ENCODE peak calls at places on chromosomes 11 and 22, in seven cellular contexts. One of them, this sample, is unnamed.

GRCh38 chr11:21564813-21565212 is 628.1 kb upstream of the ANO5 start:
- DNase-seq in A549: no peak
- DNase-seq in left lung: no peak
- DNase-seq in psoas muscle: no peak
- DNase-seq in fibroblast of pulmonary artery: no peak
- DNase-seq in HFFc6: no peak
- DNase-seq in pancreas: no peak
- DNase-seq in this sample: no peak

GRCh38 chr22:45211848-45212247 is 28.8 kb downstream of the KIAA0930 start:
- DNase-seq in A549: peak; percentile 25
- DNase-seq in left lung: no peak
- DNase-seq in psoas muscle: no peak
- DNase-seq in fibroblast of pulmonary artery: peak; percentile 25
- DNase-seq in HFFc6: no peak
- DNase-seq in pancreas: no peak
- DNase-seq in this sample: no peak

GRCh38 chr11:90805172-90805571 is 582.3 kb upstream of the CHORDC1 start:
- DNase-seq in A549: no peak
- DNase-seq in left lung: no peak
- DNase-seq in psoas muscle: no peak
- DNase-seq in fibroblast of pulmonary artery: no peak
- DNase-seq in HFFc6: no peak
- DNase-seq in pancreas: no peak
- DNase-seq in this sample: no peak

GRCh38 chr11:15843309-15843857 is 513.0 kb downstream of the SOX6 start:
- DNase-seq in A549: no peak
- DNase-seq in left lung: no peak
- DNase-seq in psoas muscle: no peak
- DNase-seq in fibroblast of pulmonary artery: peak; percentile 28
- DNase-seq in HFFc6: no peak
- DNase-seq in pancreas: peak; percentile 15
- DNase-seq in this sample: no peak

GRCh38 chr11:107619926-107620325 is 29.0 kb downstream of the ELMOD1 start:
- DNase-seq in A549: no peak
- DNase-seq in left lung: no peak
- DNase-seq in psoas muscle: no peak
- DNase-seq in fibroblast of pulmonary artery: peak; percentile 13
- DNase-seq in HFFc6: no peak
- DNase-seq in pancreas: no peak
- DNase-seq in this sample: no peak

GRCh38 chr11:131217313-131218297 is 152.8 kb upstream of the NTM start:
- DNase-seq in A549: no peak
- DNase-seq in left lung: no peak
- DNase-seq in psoas muscle: no peak
- DNase-seq in fibroblast of pulmonary artery: no peak
- DNase-seq in HFFc6: peak; percentile 41
- DNase-seq in pancreas: no peak
- DNase-seq in this sample: no peak

GRCh38 chr11:61384271-61385242 is 7.8 kb upstream of the TMEM216 start:
- DNase-seq in A549: no peak
- DNase-seq in left lung: no peak
- DNase-seq in psoas muscle: no peak
- DNase-seq in fibroblast of pulmonary artery: peak; percentile 42
- DNase-seq in HFFc6: no peak
- DNase-seq in pancreas: no peak
- DNase-seq in this sample: no peak

GRCh38 chr11:64856382-64857227 is 12.2 kb upstream of the CDC42BPG start:
- DNase-seq in A549: peak; percentile 81
- DNase-seq in left lung: peak; percentile 85
- DNase-seq in psoas muscle: peak; percentile 92
- DNase-seq in fibroblast of pulmonary artery: peak; percentile 75
- DNase-seq in HFFc6: peak; percentile 84
- DNase-seq in pancreas: no peak
- DNase-seq in this sample: peak; percentile 82

GRCh38 chr11:44627911-44628729 is 62.7 kb downstream of the CD82 start:
- DNase-seq in A549: no peak
- DNase-seq in left lung: no peak
- DNase-seq in psoas muscle: peak; percentile 75
- DNase-seq in fibroblast of pulmonary artery: peak; percentile 43
- DNase-seq in HFFc6: peak; percentile 3
- DNase-seq in pancreas: peak; percentile 54
- DNase-seq in this sample: no peak

GRCh38 chr22:41352058-41352457 is 29.7 kb upstream of the TEF start:
- DNase-seq in A549: peak; percentile 38
- DNase-seq in left lung: no peak
- DNase-seq in psoas muscle: no peak
- DNase-seq in fibroblast of pulmonary artery: peak; percentile 50
- DNase-seq in HFFc6: peak; percentile 33
- DNase-seq in pancreas: no peak
- DNase-seq in this sample: no peak

GRCh38 chr11:125887373-125888324 is at the start of gene HYLS1:
- DNase-seq in A549: peak; percentile 89
- DNase-seq in left lung: peak; percentile 96
- DNase-seq in psoas muscle: peak; percentile 95
- DNase-seq in fibroblast of pulmonary artery: peak; percentile 98
- DNase-seq in HFFc6: peak; percentile 96
- DNase-seq in pancreas: peak; percentile 88
- DNase-seq in this sample: peak; percentile 96
- TF ChIP-seq CTCF in A549: no peak
- TF ChIP-seq CTCF in left lung: peak; percentile 26
- TF ChIP-seq CTCF in psoas muscle: peak; percentile 21
- TF ChIP-seq CTCF in fibroblast of pulmonary artery: peak; percentile 37
- TF ChIP-seq CTCF in HFFc6: peak; percentile 51
- TF ChIP-seq CTCF in pancreas: no peak
- TF ChIP-seq CTCF in this sample: no peak

GRCh38 chr22:40203568-40203967 is 25.8 kb downstream of the TNRC6B start:
- DNase-seq in A549: no peak
- DNase-seq in left lung: no peak
- DNase-seq in psoas muscle: no peak
- DNase-seq in fibroblast of pulmonary artery: no peak
- DNase-seq in HFFc6: no peak
- DNase-seq in pancreas: no peak
- DNase-seq in this sample: peak; percentile 61
- TF ChIP-seq CTCF in A549: no peak
- TF ChIP-seq CTCF in left lung: no peak
- TF ChIP-seq CTCF in psoas muscle: no peak
- TF ChIP-seq CTCF in fibroblast of pulmonary artery: no peak
- TF ChIP-seq CTCF in HFFc6: no peak
- TF ChIP-seq CTCF in pancreas: no peak
- TF ChIP-seq CTCF in this sample: no peak

GRCh38 chr11:69111578-69112247 is 44.0 kb upstream of the SMIM38 start:
- DNase-seq in A549: no peak
- DNase-seq in left lung: no peak
- DNase-seq in psoas muscle: no peak
- DNase-seq in fibroblast of pulmonary artery: no peak
- DNase-seq in HFFc6: no peak
- DNase-seq in pancreas: no peak
- DNase-seq in this sample: no peak

GRCh38 chr11:69108559-69108958 is 47.2 kb upstream of the SMIM38 start:
- DNase-seq in A549: no peak
- DNase-seq in left lung: no peak
- DNase-seq in psoas muscle: no peak
- DNase-seq in fibroblast of pulmonary artery: no peak
- DNase-seq in HFFc6: no peak
- DNase-seq in pancreas: no peak
- DNase-seq in this sample: no peak

GRCh38 chr11:69109101-69109500 is 46.6 kb upstream of the SMIM38 start:
- DNase-seq in A549: no peak
- DNase-seq in left lung: no peak
- DNase-seq in psoas muscle: no peak
- DNase-seq in fibroblast of pulmonary artery: no peak
- DNase-seq in HFFc6: no peak
- DNase-seq in pancreas: no peak
- DNase-seq in this sample: no peak

GRCh38 chr11:69108030-69108429 is 47.7 kb upstream of the SMIM38 start:
- DNase-seq in A549: no peak
- DNase-seq in left lung: no peak
- DNase-seq in psoas muscle: no peak
- DNase-seq in fibroblast of pulmonary artery: no peak
- DNase-seq in HFFc6: no peak
- DNase-seq in pancreas: no peak
- DNase-seq in this sample: no peak

DNA sequence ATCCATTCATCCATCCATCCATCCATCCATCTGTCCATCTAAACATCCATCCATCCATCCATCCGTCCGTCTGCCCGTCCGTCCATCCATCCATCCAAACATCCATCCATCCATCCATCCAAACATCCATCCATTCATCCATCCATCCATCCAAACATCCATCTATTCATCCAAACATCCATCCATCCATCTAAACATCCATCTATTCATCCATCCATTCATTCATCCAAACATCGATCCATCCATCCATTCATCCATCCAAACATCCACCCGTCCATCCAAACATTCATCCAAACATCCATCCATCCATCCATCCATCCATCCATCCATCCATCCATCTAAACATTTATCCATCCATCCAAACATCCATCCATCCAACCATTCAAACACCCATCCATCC is 45.3 kb upstream of the SMIM38 start:
- DNase-seq in A549: no peak
- DNase-seq in left lung: no peak
- DNase-seq in psoas muscle: no peak
- DNase-seq in fibroblast of pulmonary artery: no peak
- DNase-seq in HFFc6: no peak
- DNase-seq in pancreas: no peak
- DNase-seq in this sample: no peak
- TF ChIP-seq CTCF in A549: no peak
- TF ChIP-seq CTCF in left lung: no peak
- TF ChIP-seq CTCF in psoas muscle: no peak
- TF ChIP-seq CTCF in fibroblast of pulmonary artery: no peak
- TF ChIP-seq CTCF in HFFc6: no peak
- TF ChIP-seq CTCF in pancreas: no peak
- TF ChIP-seq CTCF in this sample: no peak

GRCh38 chr22:39316440-39317083 is 2.9 kb downstream of the RPL3 start:
- DNase-seq in A549: no peak
- DNase-seq in left lung: peak; percentile 77
- DNase-seq in psoas muscle: peak; percentile 80
- DNase-seq in fibroblast of pulmonary artery: peak; percentile 95
- DNase-seq in HFFc6: peak; percentile 93
- DNase-seq in pancreas: peak; percentile 82
- DNase-seq in this sample: peak; percentile 90

GRCh38 chr22:39317756-39318506 is 1.5 kb downstream of the RPL3 start:
- DNase-seq in A549: no peak
- DNase-seq in left lung: no peak
- DNase-seq in psoas muscle: no peak
- DNase-seq in fibroblast of pulmonary artery: peak; percentile 72
- DNase-seq in HFFc6: peak; percentile 39
- DNase-seq in pancreas: no peak
- DNase-seq in this sample: no peak

GRCh38 chr22:39318507-39319283 is 728 bp downstream of the RPL3 start:
- DNase-seq in A549: no peak
- DNase-seq in left lung: no peak
- DNase-seq in psoas muscle: no peak
- DNase-seq in fibroblast of pulmonary artery: no peak
- DNase-seq in HFFc6: no peak
- DNase-seq in pancreas: no peak
- DNase-seq in this sample: no peak

GRCh38 chr22:39317084-39317755 is 2.2 kb downstream of the RPL3 start:
- DNase-seq in A549: no peak
- DNase-seq in left lung: no peak
- DNase-seq in psoas muscle: no peak
- DNase-seq in fibroblast of pulmonary artery: no peak
- DNase-seq in HFFc6: no peak
- DNase-seq in pancreas: no peak
- DNase-seq in this sample: peak; percentile 67

DNA sequence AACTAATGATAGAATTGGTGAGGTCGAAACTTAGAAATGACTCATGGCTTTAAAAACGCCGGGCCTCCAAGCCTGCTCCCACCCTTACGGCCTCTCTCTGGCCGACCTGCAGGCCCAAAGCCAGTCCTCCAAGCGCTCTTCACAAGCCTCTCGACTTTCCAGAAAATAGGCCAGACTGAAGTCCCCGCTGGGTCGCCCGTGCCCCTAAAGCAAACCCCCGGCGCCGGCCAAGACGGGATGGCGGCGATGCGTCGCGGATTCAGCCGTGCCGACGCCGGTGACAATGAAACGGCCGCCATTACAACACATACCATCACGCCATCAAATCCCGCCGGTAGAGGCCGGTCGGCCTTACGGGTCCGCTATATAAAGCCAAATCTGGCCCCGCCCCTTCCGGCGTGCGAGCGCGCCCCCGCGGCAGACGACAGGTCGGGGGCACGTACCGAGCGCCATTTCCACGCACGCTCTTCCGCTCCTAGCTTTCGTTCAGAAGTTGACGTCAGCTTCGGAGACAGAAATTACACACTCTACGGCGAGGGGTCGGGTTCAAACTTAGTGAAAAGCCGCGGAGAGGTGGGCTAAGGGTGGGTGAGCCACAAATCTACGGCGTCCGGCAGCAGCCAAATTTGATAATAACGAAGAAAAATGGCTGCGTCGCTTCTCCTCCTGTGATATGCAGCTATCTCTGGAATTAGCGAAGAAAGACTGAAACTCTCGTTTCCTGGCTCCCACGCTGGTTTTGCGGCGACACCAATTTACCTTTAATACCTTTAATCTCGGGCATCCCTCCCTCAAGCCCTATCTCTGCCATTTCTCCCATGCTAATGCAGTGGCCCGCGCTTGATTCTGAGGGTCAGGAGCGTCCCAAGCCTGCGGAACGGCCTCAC is at the start of gene RPL3:
- DNase-seq in A549: peak; percentile 78
- DNase-seq in left lung: peak; percentile 96
- DNase-seq in psoas muscle: peak; percentile 96
- DNase-seq in fibroblast of pulmonary artery: peak; percentile 99
- DNase-seq in HFFc6: peak; percentile 97
- DNase-seq in pancreas: peak; percentile 95
- DNase-seq in this sample: peak; percentile 96
- TF ChIP-seq CTCF in A549: no peak
- TF ChIP-seq CTCF in left lung: no peak
- TF ChIP-seq CTCF in psoas muscle: peak; percentile 24
- TF ChIP-seq CTCF in fibroblast of pulmonary artery: peak; percentile 7
- TF ChIP-seq CTCF in HFFc6: peak; percentile 54
- TF ChIP-seq CTCF in pancreas: no peak
- TF ChIP-seq CTCF in this sample: no peak

DNA sequence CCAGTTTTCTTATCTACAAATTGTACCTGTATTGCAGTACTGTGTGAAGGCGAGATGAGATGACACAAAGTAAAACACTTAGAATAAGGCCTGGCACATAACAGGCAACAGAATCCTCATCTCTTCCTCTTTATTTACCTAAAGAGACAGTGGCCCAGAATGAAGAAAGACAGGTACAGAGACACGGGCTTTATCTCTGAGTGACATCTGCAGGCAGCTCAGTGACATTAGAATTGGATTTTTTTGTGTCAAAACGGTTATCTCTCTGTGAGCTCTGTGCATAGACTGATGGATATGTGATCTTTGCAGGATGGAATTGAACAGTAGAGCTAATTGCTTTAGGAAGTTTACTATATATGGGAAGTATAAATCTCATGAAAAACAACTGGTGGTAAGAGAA is 36.2 kb upstream of the TRPC6 start:
- DNase-seq in A549: no peak
- DNase-seq in left lung: no peak
- DNase-seq in psoas muscle: no peak
- DNase-seq in fibroblast of pulmonary artery: no peak
- DNase-seq in HFFc6: no peak
- DNase-seq in pancreas: no peak
- DNase-seq in this sample: no peak
- TF ChIP-seq CTCF in A549: no peak
- TF ChIP-seq CTCF in left lung: no peak
- TF ChIP-seq CTCF in psoas muscle: no peak
- TF ChIP-seq CTCF in fibroblast of pulmonary artery: no peak
- TF ChIP-seq CTCF in HFFc6: no peak
- TF ChIP-seq CTCF in pancreas: no peak
- TF ChIP-seq CTCF in this sample: no peak

GRCh38 chr22:26890870-26891269 is 233.5 kb downstream of the MIAT start:
- DNase-seq in A549: no peak
- DNase-seq in left lung: no peak
- DNase-seq in psoas muscle: no peak
- DNase-seq in fibroblast of pulmonary artery: no peak
- DNase-seq in HFFc6: no peak
- DNase-seq in pancreas: no peak
- DNase-seq in this sample: peak; percentile 5
- TF ChIP-seq CTCF in A549: peak; percentile 15
- TF ChIP-seq CTCF in left lung: no peak
- TF ChIP-seq CTCF in psoas muscle: no peak
- TF ChIP-seq CTCF in fibroblast of pulmonary artery: no peak
- TF ChIP-seq CTCF in HFFc6: no peak
- TF ChIP-seq CTCF in pancreas: no peak
- TF ChIP-seq CTCF in this sample: no peak

This sample was measured in activated CD8-positive, alpha-beta T cell treated with anti-CD3 and anti-CD28 coated beads for 36 hours.